ENCODE peak calls at places on chromosomes 12 and 14, in six cellular contexts. G is AG09309, C is PC-3, K is dorsolateral prefrontal cortex, T is fibroblast of lung, F is AG10803. X is an unnamed sample.
A peak's percentile ranks its signal among the peaks of the same experiment; 100 is the strongest.

GRCh38 chr12:57859121-57859520 is 12.6 kb upstream of the CTDSP2 start:
- DNase-seq in G (no peak), C (no peak), K (no peak), F (no peak), T (no peak), X (no peak)

GRCh38 chr14:102486513-102487203 is 22.9 kb downstream of the ANKRD9 start:
- DNase-seq in K (no peak), T (no peak), C (no peak), G (no peak), F (no peak), X (no peak)

GRCh38 chr12:111448266-111448830 is 42.6 kb downstream of the SH2B3 start:
- DNase-seq in G (no peak), F (no peak), K (peak; percentile 21), C (no peak), T (no peak), X (no peak)

GRCh38 chr14:52840916-52841315 is 49.5 kb upstream of the GNPNAT1 start:
- DNase-seq in F (peak; percentile 69), C (peak; percentile 72), K (no peak), T (peak; percentile 62), G (no peak), X (no peak)

GRCh38 chr14:105627701-105628100 is 101.3 kb downstream of the TMEM121 start:
- DNase-seq in G (no peak), C (no peak), F (no peak), K (no peak), T (no peak), X (no peak)

GRCh38 chr12:70989232-70989631 is 68.7 kb upstream of the PTPRR start:
- DNase-seq in T (no peak), K (no peak), C (no peak), G (no peak), F (peak; percentile 18), X (no peak)

GRCh38 chr12:31023271-31023724 is 50.4 kb upstream of the DDX11 start:
- DNase-seq in K (no peak), G (no peak), T (no peak), F (no peak), C (no peak), X (no peak)

GRCh38 chr12:56119361-56119796 is 1.3 kb downstream of the ZC3H10 start:
- DNase-seq in G (peak; percentile 92), K (no peak), T (peak; percentile 89), C (peak; percentile 89), F (peak; percentile 96), X (peak; percentile 80)

GRCh38 chr12:121295746-121296617 is 527 bp downstream of the CAMKK2 start:
- DNase-seq in K (peak; percentile 55), C (peak; percentile 21), F (peak; percentile 5), T (no peak), G (no peak), X (no peak)

GRCh38 chr12:66066071-66066928 is 64.2 kb downstream of the LLPH start:
- DNase-seq in T (peak; percentile 82), G (no peak), K (no peak), F (peak; percentile 50), C (no peak), X (peak; percentile 48)

GRCh38 chr14:104634886-104635570 is 30.5 kb upstream of the TMEM179 start:
- DNase-seq in C (no peak), G (no peak), F (no peak), K (no peak), T (no peak), X (no peak)

GRCh38 chr12:51430196-51430895 is 5.7 kb downstream of the SLC4A8 start:
- DNase-seq in F (no peak), K (no peak), G (no peak), T (no peak), C (peak; percentile 83), X (no peak)

GRCh38 chr12:132783917-132784531 is 22.4 kb upstream of the ANKLE2 start:
- DNase-seq in T (no peak), G (no peak), K (no peak), F (no peak), C (no peak), X (no peak)

GRCh38 chr14:64137657-64138290 is 156.4 kb downstream of the ESR2 start:
- DNase-seq in C (peak; percentile 64), F (peak; percentile 6), K (no peak), G (no peak), T (no peak), X (no peak)

GRCh38 chr14:60348211-60348610 is 99.2 kb downstream of the PPM1A start:
- DNase-seq in K (no peak), F (no peak), C (no peak), G (no peak), T (no peak), X (no peak)

GRCh38 chr12:56382611-56383010 is 20.0 kb upstream of the APOF start:
- DNase-seq in C (no peak), K (no peak), G (no peak), F (no peak), T (no peak), X (no peak)

GRCh38 chr14:68181395-68182326 is 362.1 kb downstream of the RAD51B start:
- DNase-seq in T (peak; percentile 64), G (no peak), K (no peak), F (peak; percentile 50), C (peak; percentile 67), X (no peak)

GRCh38 chr14:101236496-101237240 is 324.6 kb upstream of the DIO3 start:
- DNase-seq in C (no peak), K (no peak), F (no peak), G (no peak), T (no peak), X (no peak)

GRCh38 chr14:50941151-50941550 is 3.1 kb downstream of the PYGL start:
- DNase-seq in T (peak; percentile 94), G (peak; percentile 75), F (peak; percentile 45), C (no peak), K (no peak), X (no peak)

GRCh38 chr12:98595152-98595988 is 1.9 kb downstream of the SLC25A3 start:
- DNase-seq in C (peak; percentile 70), K (no peak), F (peak; percentile 76), G (peak; percentile 43), T (peak; percentile 81), X (peak; percentile 51)

GRCh38 chr12:5371636-5372035 is 60.3 kb upstream of the NTF3 start:
- DNase-seq in K (no peak), T (peak; percentile 8), F (peak; percentile 86), C (no peak), G (no peak), X (no peak)

GRCh38 chr12:29676676-29677075 is 107.1 kb downstream of the TMTC1 start:
- DNase-seq in K (no peak), T (no peak), G (no peak), F (no peak), C (no peak), X (no peak)

GRCh38 chr12:88111074-88111652 is 30.7 kb downstream of the CEP290 start:
- DNase-seq in T (peak; percentile 45), K (no peak), G (peak; percentile 21), F (peak; percentile 69), C (peak; percentile 76), X (no peak)
- TF ChIP-seq CTCF in T (no peak), K (peak; percentile 63), G (peak; percentile 39), F (peak; percentile 52), C (peak; percentile 75), X (peak; percentile 31)

DNA sequence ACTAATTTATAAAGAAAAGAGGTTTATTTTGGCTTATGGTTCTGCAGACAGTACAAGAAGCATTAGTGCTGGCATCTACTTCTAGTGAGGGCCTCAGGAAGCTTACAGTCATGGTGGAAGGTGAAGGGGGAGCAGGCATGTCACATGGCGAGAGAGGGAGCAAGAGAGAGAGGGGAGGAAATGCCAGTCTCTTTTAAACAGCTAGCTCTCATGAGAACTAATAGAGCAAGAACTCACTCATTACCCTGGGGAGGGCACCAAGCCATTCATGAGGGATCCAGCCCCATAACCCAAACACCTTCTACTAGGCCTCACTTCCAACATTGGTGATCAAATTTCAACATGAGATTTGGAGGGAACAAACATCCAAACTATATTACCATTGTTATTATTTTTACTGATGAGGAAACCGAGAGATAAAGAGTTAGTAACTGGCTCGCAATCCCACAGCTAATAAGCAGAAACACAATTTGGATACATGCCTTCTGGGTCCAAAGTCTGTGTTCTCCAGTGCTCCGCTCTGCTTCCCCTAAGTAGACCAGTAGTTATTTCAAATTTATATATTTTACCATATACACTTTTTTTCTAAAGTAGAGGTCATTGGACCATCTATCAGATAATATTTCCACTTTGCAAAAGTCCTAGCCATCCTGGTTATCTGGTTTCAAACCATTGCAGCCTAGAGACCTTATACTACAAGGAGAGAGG is 9.7 kb downstream of the SLC35E3 start:
- DNase-seq in T (no peak), F (no peak), C (no peak), G (no peak), K (no peak), X (no peak)
- H3K4me3 ChIP-seq in T (no peak overlapping the region), F (no peak overlapping the region), C (no peak overlapping the region), G (no peak overlapping the region), K (no peak overlapping the region), X (no peak overlapping the region)

GRCh38 chr12:77049767-77050353 is 15.5 kb downstream of the E2F7 start:
- DNase-seq in C (peak; percentile 83), T (peak; percentile 66), G (no peak), F (peak; percentile 72), K (no peak), X (no peak)
- TF ChIP-seq CTCF in C (peak; percentile 89), T (peak; percentile 64), G (peak; percentile 70), F (peak; percentile 85), K (peak; percentile 67), X (peak; percentile 83)

GRCh38 chr12:49088190-49088931 is 6.2 kb downstream of the DHH start:
- DNase-seq in F (peak; percentile 81), G (peak; percentile 65), C (peak; percentile 95), T (peak; percentile 91), K (peak; percentile 71), X (peak; percentile 93)
- H3K4me3 ChIP-seq in F (no peak overlapping the region), G (no peak overlapping the region), C (peak overlapping the region; percentile 59), T (no peak overlapping the region), K (no peak overlapping the region), X (no peak overlapping the region)

DNA sequence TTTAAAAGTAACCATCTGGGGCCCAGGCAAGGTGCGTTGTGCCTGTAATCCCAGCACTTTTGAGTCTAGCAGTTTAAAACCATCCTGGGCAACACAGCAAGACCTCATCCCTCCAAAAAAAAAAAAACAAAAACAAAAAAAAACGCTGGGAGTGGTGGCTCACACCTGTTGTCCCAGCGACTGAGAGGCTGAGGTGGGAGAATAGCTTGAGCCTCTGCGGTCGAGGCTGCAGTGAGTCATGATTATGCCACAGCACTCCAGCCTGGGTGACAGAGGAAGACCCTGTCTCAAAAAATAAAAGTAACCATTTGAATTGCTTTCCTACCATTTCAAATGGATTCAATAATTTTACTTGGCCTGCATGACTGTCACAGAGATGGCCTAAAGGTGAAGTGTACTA is 186.5 kb upstream of the ATP2B1 start:
- DNase-seq in K (no peak), F (no peak), G (no peak), T (no peak), C (no peak), X (no peak)
- TF ChIP-seq CTCF in K (no peak), F (no peak), G (no peak), T (no peak), C (no peak), X (no peak)